ENCODE peak calls at places on chromosomes 3 and 15, in seven cellular contexts. U is sigmoid colon, F is tibial nerve, Y is upper lobe of left lung, W is stomach, N is A549, M is ovary. O is an unnamed sample.

GRCh38 chr3:120025520-120025919 is 68.7 kb downstream of the GSK3B start:
- DNase-seq in U (no peak), F (no peak), Y (no peak), W (no peak), N (no peak), M (no peak), O (no peak)

GRCh38 chr3:127849368-127849767 is 27.1 kb upstream of the MGLL start:
- DNase-seq in U (no peak), F (no peak), Y (no peak), W (no peak), N (no peak), M (no peak), O (no peak)

GRCh38 chr3:195212033-195212748 is 58.8 kb downstream of the XXYLT1 start:
- DNase-seq in U (peak), F (no peak), Y (no peak), W (no peak), N (no peak), M (no peak), O (no peak)

GRCh38 chr3:43792904-43793303 is 102.2 kb downstream of the ABHD5 start:
- DNase-seq in U (no peak), F (no peak), Y (no peak), W (no peak), N (no peak), M (no peak), O (no peak)

GRCh38 chr3:196996454-196997265 is 28.0 kb upstream of the PIGZ start:
- DNase-seq in U (peak), F (no peak), Y (no peak), W (no peak), N (no peak), M (peak), O (no peak)

GRCh38 chr15:59953392-59953883 is 50.7 kb upstream of the FOXB1 start:
- DNase-seq in U (no peak), F (no peak), Y (no peak), W (no peak), N (no peak), M (no peak), O (peak)

GRCh38 chr15:98954411-98954810 is 53.2 kb downstream of the PGPEP1L start:
- DNase-seq in U (peak), F (peak), Y (no peak), W (no peak), N (no peak), M (peak), O (peak)

GRCh38 chr15:74193305-74193718 is 9.3 kb downstream of the STRA6 start:
- DNase-seq in U (no peak), F (no peak), Y (no peak), W (no peak), N (peak), M (no peak), O (no peak)

GRCh38 chr15:57098896-57099295 is 180.5 kb downstream of the TCF12 start:
- DNase-seq in U (no peak), F (no peak), Y (no peak), W (no peak), N (no peak), M (no peak), O (no peak)

GRCh38 chr15:70974004-70974832 is 81.6 kb downstream of the LRRC49 start:
- DNase-seq in U (no peak), F (no peak), Y (no peak), W (no peak), N (peak), M (no peak), O (no peak)

GRCh38 chr3:3798641-3799113 is 554 bp upstream of the LRRN1 start:
- DNase-seq in U (no peak), F (no peak), Y (peak), W (peak), N (no peak), M (peak), O (peak)

GRCh38 chr3:129399895-129400357 is 28.5 kb downstream of the EFCAB12 start:
- DNase-seq in U (no peak), F (no peak), Y (no peak), W (no peak), N (peak), M (no peak), O (no peak)

GRCh38 chr3:118817748-118818165 is 216.9 kb downstream of the IGSF11 start:
- DNase-seq in U (no peak), F (no peak), Y (peak), W (peak), N (peak), M (no peak), O (peak)

GRCh38 chr15:98139337-98139736 is 178.8 kb downstream of the ARRDC4 start:
- DNase-seq in U (no peak), F (no peak), Y (no peak), W (no peak), N (no peak), M (no peak), O (no peak)

GRCh38 chr15:76057332-76058000 is 2.3 kb upstream of the TMEM266 start:
- DNase-seq in U (no peak), F (no peak), Y (no peak), W (peak), N (peak), M (no peak), O (peak)

GRCh38 chr3:125262155-125262554 is 49.6 kb upstream of the SLC12A8 start:
- DNase-seq in U (no peak), F (no peak), Y (no peak), W (no peak), N (no peak), M (no peak), O (no peak)

GRCh38 chr3:9703736-9704342 is at the start of gene CPNE9:
- DNase-seq in U (no peak), F (no peak), Y (no peak), W (no peak), N (no peak), M (no peak), O (no peak)

GRCh38 chr3:191192941-191193340 is 6.1 kb upstream of the OSTN start:
- DNase-seq in U (no peak), F (no peak), Y (no peak), W (no peak), N (no peak), M (no peak), O (no peak)

GRCh38 chr3:72287941-72288340 is 503.0 kb upstream of the PROK2 start:
- DNase-seq in U (no peak), F (no peak), Y (no peak), W (no peak), N (no peak), M (no peak), O (no peak)

GRCh38 chr3:62332771-62333381 is 40.5 kb downstream of the FEZF2 start:
- DNase-seq in U (no peak), F (no peak), Y (no peak), W (no peak), N (peak), M (no peak), O (no peak)

GRCh38 chr15:58284293-58284692 is 146.1 kb downstream of the AQP9 start:
- DNase-seq in U (no peak), F (no peak), Y (no peak), W (no peak), N (no peak), M (no peak), O (no peak)

GRCh38 chr3:23455775-23456174 is 252.6 kb downstream of the UBE2E2 start:
- DNase-seq in U (no peak), F (no peak), Y (no peak), W (no peak), N (peak), M (no peak), O (no peak)

GRCh38 chr3:66655673-66656072 is 154.9 kb upstream of the LRIG1 start:
- DNase-seq in U (no peak), F (no peak), Y (no peak), W (no peak), N (no peak), M (no peak), O (no peak)

GRCh38 chr3:144770813-144771400 is 799.3 kb downstream of the DIPK2A start:
- DNase-seq in U (no peak), F (no peak), Y (no peak), W (no peak), N (peak), M (no peak), O (no peak)

GRCh38 chr15:39573844-39574243 is 7.0 kb upstream of the THBS1 start:
- DNase-seq in U (no peak), F (no peak), Y (no peak), W (no peak), N (no peak), M (no peak), O (no peak)

GRCh38 chr3:33642806-33643205 is 75.2 kb downstream of the CLASP2 start:
- DNase-seq in U (no peak), F (no peak), Y (no peak), W (no peak), N (no peak), M (no peak), O (no peak)

GRCh38 chr3:4270726-4271125 is 32.4 kb upstream of the SETMAR start:
- DNase-seq in U (no peak), F (no peak), Y (no peak), W (no peak), N (no peak), M (no peak), O (no peak)

GRCh38 chr3:31695280-31696008 is 162.7 kb downstream of the STT3B start:
- DNase-seq in U (no peak), F (no peak), Y (no peak), W (peak), N (peak), M (no peak), O (peak)

GRCh38 chr15:72005483-72005882 is 112.5 kb downstream of the MYO9A start:
- DNase-seq in U (no peak), F (no peak), Y (no peak), W (no peak), N (no peak), M (no peak), O (no peak)

GRCh38 chr15:75339531-75340240 is 3.8 kb downstream of the COMMD4 start:
- DNase-seq in U (peak), F (no peak), Y (no peak), W (no peak), N (no peak), M (no peak), O (no peak)

GRCh38 chr3:140342668-140343067 is 335.2 kb upstream of the TRIM42 start:
- DNase-seq in U (no peak), F (no peak), Y (no peak), W (no peak), N (no peak), M (no peak), O (no peak)

GRCh38 chr15:45799508-45799907 is 164.7 kb downstream of the SQOR start:
- DNase-seq in U (no peak), F (no peak), Y (no peak), W (no peak), N (no peak), M (no peak), O (no peak)

GRCh38 chr3:127612966-127613365 is 14.8 kb downstream of the MCM2 start:
- DNase-seq in U (no peak), F (no peak), Y (peak), W (no peak), N (no peak), M (peak), O (no peak)

GRCh38 chr3:67765575-67765974 is 111.2 kb upstream of the SUCLG2 start:
- DNase-seq in U (no peak), F (no peak), Y (no peak), W (no peak), N (no peak), M (no peak), O (no peak)

GRCh38 chr3:113186566-113186965 is 24.8 kb upstream of the BOC start:
- DNase-seq in U (no peak), F (no peak), Y (no peak), W (no peak), N (no peak), M (no peak), O (no peak)

GRCh38 chr3:110752307-110752706 is 319.3 kb upstream of the NECTIN3 start:
- DNase-seq in U (no peak), F (no peak), Y (no peak), W (no peak), N (no peak), M (no peak), O (no peak)

GRCh38 chr3:65712156-65712555 is 326.6 kb downstream of the MAGI1 start:
- DNase-seq in U (no peak), F (no peak), Y (no peak), W (no peak), N (no peak), M (no peak), O (no peak)

DNA sequence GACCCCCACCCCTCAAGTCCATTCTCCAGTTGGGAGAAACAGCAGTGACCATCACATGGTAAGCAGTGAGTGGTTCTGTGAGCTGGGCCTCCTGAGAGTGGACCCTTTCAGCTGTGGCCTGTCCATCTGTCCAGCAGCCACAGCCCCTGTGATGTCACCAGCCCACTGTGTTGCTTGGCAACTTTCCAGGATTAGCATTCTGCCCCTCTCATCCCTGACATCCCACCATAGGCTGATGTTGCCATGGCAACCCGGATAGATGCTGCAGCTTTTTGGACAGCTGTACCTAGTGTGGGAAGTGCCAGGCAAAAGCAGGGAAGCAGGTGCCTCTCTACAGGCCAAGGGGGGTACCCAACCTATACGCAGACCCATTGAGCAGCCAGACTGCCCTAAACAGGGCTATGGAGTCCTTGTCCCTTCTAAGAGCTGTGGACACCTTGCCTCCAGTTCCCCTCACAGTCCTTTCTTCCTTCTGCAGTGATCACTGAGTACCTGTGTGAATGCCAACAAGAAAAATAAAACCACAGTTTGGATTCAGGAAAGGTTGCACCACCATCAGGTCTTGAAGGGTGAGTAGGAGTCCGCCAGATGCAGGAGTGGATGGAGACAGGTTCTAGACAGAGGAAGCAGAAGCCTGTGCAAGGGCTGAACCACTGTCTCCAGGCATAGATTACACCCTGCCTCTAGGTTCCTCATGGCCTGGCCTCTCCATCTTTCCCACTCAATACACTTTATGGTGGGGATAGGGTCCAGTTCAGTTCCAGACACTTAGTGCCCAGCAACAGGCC is at the start of gene DNAH1:
- DNase-seq in U (no peak), F (no peak), Y (no peak), W (no peak), N (no peak), M (no peak), O (no peak)
- TF ChIP-seq EP300 in U (no peak), F (no peak), Y (no peak), W (no peak), N (no peak), M (no peak), O (no peak)

DNA sequence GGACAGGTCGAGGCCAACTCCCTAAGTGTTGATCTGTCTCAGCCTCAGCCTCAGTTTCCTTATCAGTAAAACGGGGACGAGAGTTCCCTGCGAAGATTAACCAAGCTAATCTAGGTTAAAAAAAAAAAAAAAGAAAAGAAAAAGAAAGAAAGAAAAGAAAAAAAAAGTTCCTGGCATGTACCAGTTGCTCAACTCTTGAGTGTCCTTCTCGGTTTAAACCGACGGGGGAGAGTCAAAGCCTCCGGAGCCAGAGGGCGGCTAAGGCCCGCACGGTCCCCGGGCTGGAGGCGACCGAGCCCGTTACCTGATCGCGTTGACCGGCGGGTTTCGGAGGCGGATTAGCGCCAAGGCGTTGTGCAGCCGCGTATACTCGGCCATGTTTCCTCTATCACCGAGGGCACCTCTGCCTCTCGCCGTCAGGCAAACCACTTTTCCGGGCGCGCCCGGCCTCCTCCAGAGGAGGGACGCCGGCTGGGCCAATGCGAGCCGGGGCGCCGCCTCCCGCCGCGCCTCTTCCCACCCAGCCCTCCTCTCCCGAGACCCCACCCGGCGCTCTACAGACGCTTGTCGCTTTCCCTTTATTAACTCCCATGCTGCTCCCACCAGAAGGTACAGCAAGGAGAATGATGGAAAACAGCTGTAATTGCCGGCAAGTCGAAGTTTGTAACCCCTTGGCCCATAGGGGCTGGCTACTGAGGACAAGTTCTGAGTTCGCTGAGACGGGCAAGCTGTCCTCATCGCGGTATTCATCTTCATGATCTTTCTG is at the start of gene EHHADH:
- DNase-seq in U (peak), F (peak), Y (peak), W (peak), N (peak), M (peak), O (peak)
- TF ChIP-seq POLR2A in U (peak), F (no peak), Y (peak), W (no peak), N (peak), M (no peak), O (peak)

DNA sequence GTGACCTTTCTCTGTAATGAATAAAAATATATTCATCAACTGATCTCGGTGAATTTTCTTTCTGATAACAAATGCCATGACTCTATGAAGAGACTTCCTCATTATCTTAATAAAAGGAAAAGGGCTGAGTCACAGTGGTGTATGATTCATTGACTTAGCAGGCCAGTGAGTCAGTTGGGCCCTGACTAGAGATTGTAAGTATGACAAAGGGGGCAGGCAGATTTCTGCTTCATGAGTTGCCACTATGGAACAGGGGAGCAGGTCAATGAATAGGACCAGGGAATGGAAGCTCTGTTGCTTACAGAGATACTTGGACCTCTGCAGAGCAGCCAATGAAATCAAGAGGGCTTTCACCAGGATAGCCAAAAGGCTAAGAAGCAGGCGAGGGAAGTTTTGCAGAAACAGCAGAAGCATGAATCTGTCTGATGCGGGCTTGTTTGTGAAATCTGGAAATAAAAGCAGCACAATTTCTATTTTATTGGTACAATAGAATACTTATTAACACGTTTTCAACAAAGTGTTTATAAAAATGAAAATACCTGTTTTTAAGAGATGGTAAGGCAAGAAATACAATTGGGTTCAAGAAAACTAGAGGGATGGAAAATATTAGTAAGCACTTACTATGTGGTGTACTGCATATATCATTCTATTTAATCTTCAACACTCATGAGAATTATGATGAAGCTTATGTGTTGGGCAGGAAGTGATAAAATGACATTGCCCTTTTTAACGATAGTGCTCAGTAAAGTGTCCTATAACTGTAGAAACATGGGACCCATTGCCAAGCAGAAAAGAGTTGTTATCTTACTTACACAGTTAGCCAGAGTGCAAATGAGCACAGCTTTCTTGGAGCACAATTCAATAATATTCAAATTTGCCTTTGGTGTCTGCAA is 169.8 kb upstream of the MYRIP start:
- DNase-seq in U (no peak), F (no peak), Y (peak), W (no peak), N (peak), M (no peak), O (no peak)
- TF ChIP-seq EP300 in U (no peak), F (no peak), Y (no peak), W (no peak), N (peak), M (no peak), O (no peak)

DNA sequence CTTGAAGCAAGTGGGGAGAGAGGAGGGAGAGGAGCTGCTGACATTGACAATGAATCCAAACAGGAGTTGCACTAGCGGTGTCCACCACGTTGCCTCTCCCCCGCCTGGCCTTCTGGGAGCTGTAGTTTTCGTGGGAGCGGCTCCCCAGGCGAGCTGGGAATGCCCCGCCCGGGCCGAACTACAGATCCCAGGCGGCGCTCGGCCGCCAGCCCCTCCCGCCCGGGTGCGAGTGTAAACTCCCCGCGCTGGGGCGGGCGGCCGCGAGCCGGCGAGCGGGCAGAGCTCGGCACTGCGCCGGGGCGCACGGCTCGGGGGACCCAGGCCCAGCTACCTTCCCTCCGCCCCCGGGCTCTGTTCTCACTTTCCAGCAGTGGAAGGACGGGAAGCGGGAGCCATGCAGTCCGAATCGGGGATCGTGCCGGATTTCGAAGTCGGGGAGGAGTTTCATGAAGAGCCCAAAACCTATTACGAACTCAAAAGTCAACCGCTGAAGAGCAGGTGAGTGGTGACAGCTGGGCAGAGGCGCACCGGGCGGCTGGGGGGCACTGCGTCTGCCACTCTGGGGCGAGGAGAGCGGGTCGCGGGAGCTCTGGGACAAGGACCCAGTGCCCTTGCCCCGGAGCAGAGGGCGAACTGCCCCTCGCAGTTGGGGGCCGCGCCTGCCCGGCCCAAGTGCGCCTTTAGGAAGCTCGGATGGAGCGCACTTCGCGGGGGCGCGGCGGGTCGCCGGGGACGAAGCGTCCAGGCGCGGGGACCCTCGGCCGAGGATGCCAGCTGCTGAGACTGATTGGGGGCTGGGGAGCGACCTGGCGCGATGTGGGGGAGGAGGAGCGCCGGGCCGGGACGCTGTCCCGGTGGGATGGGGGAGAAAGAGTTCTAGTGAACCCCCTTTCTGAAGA is at the start of gene MITF:
- DNase-seq in U (peak), F (peak), Y (peak), W (peak), N (peak), M (peak), O (peak)
- TF ChIP-seq POLR2A in U (no peak), F (peak), Y (peak), W (no peak), N (peak), M (peak), O (peak)

GRCh38 chr3:69791919-69792399 is 52.7 kb downstream of the MITF start:
- DNase-seq in U (no peak), F (no peak), Y (no peak), W (no peak), N (peak), M (no peak), O (no peak)
- TF ChIP-seq EP300 in U (no peak), F (no peak), Y (no peak), W (no peak), N (no peak), M (no peak), O (no peak)

GRCh38 chr3:38455639-38456430 is 2.1 kb downstream of the ACVR2B start:
- DNase-seq in U (peak), F (no peak), Y (peak), W (no peak), N (no peak), M (peak), O (no peak)
- TF ChIP-seq POLR2A in U (peak), F (no peak), Y (peak), W (no peak), N (no peak), M (no peak), O (peak)